ENCODE peak calls at places on chromosomes 13 and 19, in five cellular contexts. P is HepG2, N is GM12878, R is SK-N-SH, S is K562. Q is an unnamed sample.

GRCh38 chr19:52943884-52944643 is 18.6 kb downstream of the ZNF816 start:
- DNase-seq in R (no peak), S (no peak), P (peak; percentile 28), N (no peak), Q (no peak)

GRCh38 chr19:4083677-4084546 is 17.2 kb upstream of the ZBTB7A start:
- DNase-seq in S (no peak), P (no peak), R (no peak), N (no peak), Q (peak; percentile 57)

GRCh38 chr13:94073006-94073744 is 406.3 kb downstream of the DCT start:
- DNase-seq in P (no peak), R (no peak), S (no peak), N (no peak), Q (no peak)

GRCh38 chr19:45428385-45429231 is 4.9 kb upstream of the ERCC1 start:
- DNase-seq in R (peak; percentile 83), S (peak; percentile 72), P (no peak), N (no peak), Q (no peak)

GRCh38 chr19:55406869-55407624 is 541 bp downstream of the UBE2S start:
- DNase-seq in P (no peak), N (no peak), S (peak; percentile 79), R (peak; percentile 70), Q (no peak)

GRCh38 chr19:13066231-13066630 is 36.4 kb downstream of the LYL1 start:
- DNase-seq in R (no peak), S (no peak), N (no peak), P (no peak), Q (peak; percentile 23)

GRCh38 chr19:7869910-7870511 is 4.2 kb downstream of the PRR36 start:
- DNase-seq in R (peak; percentile 71), N (no peak), P (peak; percentile 87), S (peak; percentile 69), Q (peak; percentile 65)

GRCh38 chr13:36715841-36716240 is 42.0 kb downstream of the SERTM1 start:
- DNase-seq in S (no peak), R (no peak), N (no peak), P (no peak), Q (no peak)

GRCh38 chr19:6062274-6062673 is 48.0 kb downstream of the RFX2 start:
- DNase-seq in S (no peak), R (no peak), P (no peak), N (no peak), Q (peak; percentile 89)

GRCh38 chr13:89375839-89376238 is 1704.7 kb downstream of the SLITRK5 start:
- DNase-seq in S (no peak), N (no peak), R (no peak), P (no peak), Q (no peak)

GRCh38 chr13:98484289-98485219 is 92.4 kb downstream of the STK24 start:
- DNase-seq in R (no peak), N (no peak), P (peak; percentile 91), S (peak; percentile 46), Q (peak; percentile 92)

GRCh38 chr13:49802410-49802809 is 9.9 kb upstream of the KPNA3 start:
- DNase-seq in S (no peak), N (no peak), R (no peak), P (no peak), Q (no peak)

GRCh38 chr13:100547805-100548204 is 40.8 kb downstream of the GGACT start:
- DNase-seq in N (no peak), R (peak; percentile 61), S (no peak), P (no peak), Q (no peak)

GRCh38 chr13:99614465-99614885 is 113.2 kb downstream of the TM9SF2 start:
- DNase-seq in N (no peak), S (no peak), R (peak; percentile 32), P (peak; percentile 76), Q (no peak)

GRCh38 chr13:31328549-31329229 is 128.9 kb downstream of the B3GLCT start:
- DNase-seq in P (no peak), R (no peak), S (no peak), N (no peak), Q (no peak)

GRCh38 chr19:36605101-36605838 is at the start of gene ZNF382:
- DNase-seq in R (peak; percentile 99), S (no peak), N (peak; percentile 17), P (peak; percentile 63), Q (peak; percentile 84)

GRCh38 chr19:10769533-10770491 is 51.9 kb downstream of the DNM2 start:
- DNase-seq in S (peak; percentile 56), N (no peak), R (peak; percentile 80), P (peak; percentile 76), Q (no peak)

GRCh38 chr13:24187185-24187584 is 26.7 kb downstream of the SPATA13 start:
- DNase-seq in N (no peak), P (no peak), R (no peak), S (no peak), Q (no peak)

GRCh38 chr13:35917252-35917941 is 213.8 kb downstream of the DCLK1 start:
- DNase-seq in P (no peak), N (no peak), S (no peak), R (no peak), Q (no peak)

GRCh38 chr19:16778796-16779411 is 50.3 kb upstream of the SIN3B start:
- DNase-seq in R (peak; percentile 52), P (peak; percentile 40), N (peak; percentile 26), S (peak; percentile 65), Q (peak; percentile 55)

GRCh38 chr19:45187421-45188100 is 9.0 kb downstream of the BLOC1S3 start:
- DNase-seq in S (peak; percentile 65), N (no peak), R (peak; percentile 67), P (peak; percentile 49), Q (peak; percentile 32)

GRCh38 chr19:18809149-18809978 is 18.3 kb upstream of the COMP start:
- DNase-seq in R (no peak), N (no peak), P (no peak), S (no peak), Q (no peak)

GRCh38 chr19:43807651-43808050 is 5.4 kb upstream of the LYPD5 start:
- DNase-seq in S (no peak), R (no peak), P (no peak), N (no peak), Q (no peak)
- TF ChIP-seq REST in S (no peak), R (no peak), P (no peak), N (no peak), Q (no peak)

DNA sequence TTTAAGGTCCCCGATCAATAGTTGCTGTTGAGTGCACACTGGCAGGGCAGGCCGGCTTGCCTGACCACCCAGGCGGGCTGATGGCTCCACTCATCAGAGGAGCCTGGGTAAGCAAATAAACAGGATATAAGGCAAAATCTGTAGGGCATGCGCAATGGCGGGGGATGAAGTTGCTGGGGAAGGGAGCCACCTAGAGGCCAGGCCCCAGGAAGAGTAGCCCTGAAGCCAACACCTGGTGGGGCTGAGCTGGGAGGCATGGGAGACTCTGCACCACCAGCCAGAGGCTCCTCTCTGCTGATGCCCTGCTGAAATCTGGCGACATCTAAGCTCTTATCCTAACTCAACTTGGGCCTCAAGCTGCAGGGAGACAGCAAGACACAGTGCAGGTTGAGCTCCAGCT is 324.3 kb downstream of the ZNF536 start:
- DNase-seq in S (peak; percentile 62), R (peak; percentile 52), P (no peak), N (no peak), Q (no peak)
- TF ChIP-seq CTCF in S (peak; percentile 71), R (no peak), P (peak; percentile 38), N (peak; percentile 13), Q (no peak)

GRCh38 chr19:54128441-54128725 is 9.2 kb upstream of the CNOT3 start:
- DNase-seq in R (no peak), N (no peak), S (no peak), P (no peak), Q (no peak)
- TF ChIP-seq GABPA in R (no peak), N (no peak), S (no peak), P (no peak), Q (no peak)

GRCh38 chr19:1456121-1456900 is 6.4 kb downstream of the APC2 start:
- DNase-seq in R (no peak), N (no peak), P (no peak), S (no peak), Q (no peak)

GRCh38 chr19:1452802-1453524 is 3.0 kb downstream of the APC2 start:
- DNase-seq in S (no peak), R (no peak), N (no peak), P (no peak), Q (no peak)

GRCh38 chr19:1455336-1456120 is 5.6 kb downstream of the APC2 start:
- DNase-seq in S (peak; percentile 97), N (no peak), R (peak; percentile 94), P (peak; percentile 76), Q (peak; percentile 61)

GRCh38 chr19:1453525-1454371 is 3.8 kb downstream of the APC2 start:
- DNase-seq in S (no peak), R (peak; percentile 75), P (no peak), N (no peak), Q (no peak)

DNA sequence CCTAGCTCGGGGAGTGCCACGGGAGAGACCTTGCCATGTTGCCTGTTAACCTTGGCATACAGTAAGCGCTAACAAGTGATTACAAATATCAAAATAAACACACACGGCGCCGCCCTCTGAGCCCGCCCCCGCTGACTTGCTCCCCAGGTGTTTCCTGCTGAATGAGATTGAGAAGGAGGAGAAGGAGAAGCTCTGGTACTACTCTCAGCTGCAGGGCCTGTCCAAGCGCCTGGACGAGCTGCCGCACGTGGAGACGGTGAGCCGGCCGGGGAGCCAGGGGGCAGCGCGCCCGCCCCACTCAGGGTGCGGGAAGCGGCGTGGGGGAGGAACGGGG is 5.0 kb downstream of the APC2 start:
- DNase-seq in N (no peak), S (no peak), R (no peak), P (no peak), Q (peak; percentile 50)
- TF ChIP-seq REST in N (no peak), S (no peak), R (no peak), P (no peak), Q (no peak)

GRCh38 chr19:39111593-39112199 is 13.9 kb upstream of the PAK4 start:
- DNase-seq in S (peak; percentile 50), P (no peak), N (no peak), R (peak; percentile 50), Q (no peak)
- TF ChIP-seq CTCF in S (no peak), P (no peak), N (no peak), R (no peak), Q (no peak)

Q was measured in HL-60.